ENCODE peak calls at places on chromosomes 2 and 18, in four cellular contexts. R is HepG2, O is WTC11, L is K562. I is an unnamed sample.

GRCh38 chr18:9380571-9381390 is 46.2 kb downstream of the TWSG1 start:
- DNase-seq in R (no peak), O (no peak), L (no peak), I (no peak)

GRCh38 chr2:74390601-74391000 is 10.5 kb upstream of the DCTN1 start:
- DNase-seq in L (no peak), R (no peak), O (no peak), I (no peak)

GRCh38 chr2:39227628-39228412 is 15.9 kb downstream of the CDKL4 start:
- DNase-seq in L (peak), O (peak), R (peak), I (peak)

GRCh38 chr18:36471393-36471792 is 173.9 kb downstream of the FHOD3 start:
- DNase-seq in R (no peak), L (no peak), O (no peak), I (no peak)

GRCh38 chr2:227617316-227618250 is at the start of gene SCYGR4:
- DNase-seq in O (no peak), R (no peak), L (no peak), I (no peak)

GRCh38 chr18:23037646-23038045 is 97.6 kb upstream of the CABLES1 start:
- DNase-seq in R (no peak), O (no peak), L (no peak), I (no peak)

GRCh38 chr2:23023722-23024121 is 361.3 kb upstream of the KLHL29 start:
- DNase-seq in O (no peak), L (no peak), R (no peak), I (no peak)

GRCh38 chr18:48161201-48161910 is 230.9 kb upstream of the SMAD2 start:
- DNase-seq in R (no peak), L (peak), O (peak), I (peak)

GRCh38 chr2:239932881-239933735 is 92.0 kb downstream of the NDUFA10 start:
- DNase-seq in O (peak), R (no peak), L (no peak), I (no peak)

GRCh38 chr18:48459471-48459870 is 50.3 kb upstream of the ZBTB7C start:
- DNase-seq in O (no peak), R (no peak), L (no peak), I (no peak)

GRCh38 chr2:50770299-50770698 is 261.6 kb downstream of the NRXN1 start:
- DNase-seq in R (no peak), O (no peak), L (no peak), I (no peak)

GRCh38 chr18:2846638-2847340 is at the start of gene EMILIN2:
- DNase-seq in L (peak), R (no peak), O (peak), I (peak)

GRCh38 chr2:143158500-143159262 is 29.5 kb downstream of the ARHGAP15 start:
- DNase-seq in O (no peak), R (no peak), L (no peak), I (no peak)

GRCh38 chr2:24021122-24021998 is 11.5 kb downstream of the MFSD2B start:
- DNase-seq in L (peak), R (peak), O (peak), I (peak)

GRCh38 chr2:196274387-196274809 is 103.0 kb upstream of the STK17B start:
- DNase-seq in R (no peak), L (no peak), O (no peak), I (no peak)

GRCh38 chr2:166539340-166540162 is 45.5 kb upstream of the SCN7A start:
- DNase-seq in L (peak), R (peak), O (no peak), I (peak)

GRCh38 chr2:12326449-12327190 is 390.1 kb upstream of the TRIB2 start:
- DNase-seq in O (peak), L (no peak), R (peak), I (peak)

GRCh38 chr2:22276696-22277095 is 1108.3 kb upstream of the KLHL29 start:
- DNase-seq in L (no peak), O (no peak), R (no peak), I (no peak)

GRCh38 chr2:158015428-158016076 is 86.1 kb upstream of the UPP2 start:
- DNase-seq in L (no peak), R (no peak), O (no peak), I (no peak)

GRCh38 chr2:12341919-12342318 is 374.8 kb upstream of the TRIB2 start:
- DNase-seq in R (no peak), O (no peak), L (peak), I (no peak)

GRCh38 chr2:47267389-47268086 is 112.4 kb upstream of the STPG4 start:
- DNase-seq in R (peak), L (no peak), O (no peak), I (no peak)

GRCh38 chr2:138090330-138090729 is 126.1 kb downstream of the HNMT start:
- DNase-seq in R (peak), O (no peak), L (peak), I (peak)

GRCh38 chr2:43044093-43044614 is 182.3 kb downstream of the ZFP36L2 start:
- DNase-seq in O (no peak), R (no peak), L (no peak), I (no peak)

GRCh38 chr2:172102858-172103359 is at the start of gene DLX2:
- DNase-seq in O (peak), L (peak), R (peak), I (peak)

GRCh38 chr2:112153501-112153900 is 15.3 kb downstream of the FBLN7 start:
- DNase-seq in L (no peak), R (no peak), O (no peak), I (no peak)

GRCh38 chr2:101263377-101263800 is 10.7 kb downstream of the CNOT11 start:
- DNase-seq in O (no peak), R (peak), L (no peak), I (no peak)

GRCh38 chr2:101264360-101264939 is 11.8 kb downstream of the CNOT11 start:
- DNase-seq in R (no peak), O (no peak), L (no peak), I (no peak)

GRCh38 chr2:101267671-101268656 is 15.3 kb downstream of the CNOT11 start:
- DNase-seq in R (no peak), L (no peak), O (no peak), I (no peak)

GRCh38 chr2:101262142-101262541 is 9.5 kb downstream of the CNOT11 start:
- DNase-seq in O (no peak), L (no peak), R (no peak), I (no peak)

DNA sequence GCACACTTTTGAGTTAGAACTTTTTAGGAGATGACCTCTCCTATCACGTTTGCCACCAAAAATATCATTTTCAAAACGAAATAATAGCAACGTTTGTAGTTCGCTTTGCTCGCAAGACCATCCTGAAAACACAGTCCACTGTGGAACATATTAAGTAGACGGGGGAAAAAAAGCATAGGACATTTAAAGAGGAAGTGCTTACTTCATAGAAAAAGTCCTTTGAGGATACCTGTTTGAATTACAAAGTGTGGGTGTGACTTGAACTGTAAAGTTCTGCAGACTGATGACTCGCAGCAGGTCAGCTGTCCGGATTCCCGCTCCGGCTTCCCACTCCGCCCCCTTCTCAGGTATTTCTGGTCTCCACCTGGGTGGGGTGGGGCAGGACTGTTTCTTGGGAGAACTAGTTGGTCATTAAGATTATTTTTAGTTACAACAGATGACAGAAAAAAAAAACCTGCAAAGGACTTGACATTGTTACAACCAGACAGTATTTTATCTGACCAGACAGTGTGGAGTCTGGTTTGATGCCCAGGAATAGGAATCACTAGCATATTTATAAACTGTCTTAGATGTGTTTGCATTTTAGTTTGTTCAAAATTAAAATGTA is 13.3 kb downstream of the CNOT11 start:
- DNase-seq in L (no peak), R (no peak), O (peak), I (no peak)
- TF ChIP-seq ELF4 in L (no peak), R (no peak), O (no peak), I (no peak)

GRCh38 chr2:80496770-80497169 is 192.2 kb upstream of the LRRTM1 start:
- DNase-seq in R (no peak), L (no peak), O (no peak), I (no peak)
- TF ChIP-seq ELF4 in R (no peak), L (no peak), O (no peak), I (no peak)

GRCh38 chr18:57437782-57438668 is 2.9 kb downstream of the ONECUT2 start:
- DNase-seq in L (no peak), R (peak), O (peak), I (peak)
- TF ChIP-seq ELF4 in L (no peak), R (no peak), O (no peak), I (no peak)

GRCh38 chr2:218022851-218023530 is 20.2 kb upstream of the TNS1 start:
- DNase-seq in L (no peak), O (peak), R (no peak), I (no peak)
- TF ChIP-seq ELF4 in L (no peak), O (no peak), R (no peak), I (no peak)